ENCODE peak calls at places on chromosomes 3 and 15, in five cellular contexts. One of them, this sample, is unnamed.
A peak's percentile ranks its signal among the peaks of the same experiment; 100 is the strongest.

GRCh38 chr15:38512901-38513300 is 51.7 kb downstream of the RASGRP1 start:
- DNase-seq in colonic mucosa: no peak
- DNase-seq in heart left ventricle: no peak
- DNase-seq in mesendoderm: no peak
- DNase-seq in BE2C: peak; percentile 13
- DNase-seq in this sample: no peak

GRCh38 chr3:156509209-156510174 is 45.4 kb downstream of the SSR3 start:
- DNase-seq in mesendoderm: peak; percentile 59
- DNase-seq in BE2C: no peak
- DNase-seq in colonic mucosa: no peak
- DNase-seq in heart left ventricle: no peak
- DNase-seq in this sample: no peak

GRCh38 chr15:33516563-33516962 is 205.8 kb downstream of the RYR3 start:
- DNase-seq in colonic mucosa: no peak
- DNase-seq in mesendoderm: no peak
- DNase-seq in heart left ventricle: no peak
- DNase-seq in BE2C: no peak
- DNase-seq in this sample: no peak

GRCh38 chr3:168162172-168162571 is 66.4 kb upstream of the GOLIM4 start:
- DNase-seq in heart left ventricle: no peak
- DNase-seq in colonic mucosa: no peak
- DNase-seq in mesendoderm: no peak
- DNase-seq in BE2C: no peak
- DNase-seq in this sample: no peak

GRCh38 chr3:78414261-78414660 is 1353.5 kb downstream of the ROBO1 start:
- DNase-seq in heart left ventricle: no peak
- DNase-seq in colonic mucosa: no peak
- DNase-seq in BE2C: no peak
- DNase-seq in mesendoderm: no peak
- DNase-seq in this sample: no peak

GRCh38 chr3:111729087-111729846 is 129.8 kb upstream of the PHLDB2 start:
- DNase-seq in heart left ventricle: peak; percentile 82
- DNase-seq in colonic mucosa: peak; percentile 42
- DNase-seq in BE2C: no peak
- DNase-seq in mesendoderm: no peak
- DNase-seq in this sample: no peak

GRCh38 chr15:88987951-88988671 is 74.9 kb upstream of the MFGE8 start:
- DNase-seq in BE2C: no peak
- DNase-seq in heart left ventricle: no peak
- DNase-seq in colonic mucosa: no peak
- DNase-seq in mesendoderm: peak; percentile 88
- DNase-seq in this sample: no peak

GRCh38 chr3:133295199-133295901 is 104.5 kb upstream of the BFSP2 start:
- DNase-seq in heart left ventricle: no peak
- DNase-seq in BE2C: peak; percentile 64
- DNase-seq in mesendoderm: peak; percentile 65
- DNase-seq in colonic mucosa: no peak
- DNase-seq in this sample: no peak

GRCh38 chr3:30258426-30259392 is 347.7 kb upstream of the TGFBR2 start:
- DNase-seq in mesendoderm: no peak
- DNase-seq in heart left ventricle: no peak
- DNase-seq in BE2C: no peak
- DNase-seq in colonic mucosa: peak; percentile 56
- DNase-seq in this sample: no peak

GRCh38 chr3:149085828-149086231 is 503 bp downstream of the HLTF start:
- DNase-seq in BE2C: no peak
- DNase-seq in heart left ventricle: no peak
- DNase-seq in mesendoderm: peak; percentile 85
- DNase-seq in colonic mucosa: peak; percentile 42
- DNase-seq in this sample: no peak

GRCh38 chr3:59939826-59940426 is 890.1 kb upstream of the CFAP20DC start:
- DNase-seq in colonic mucosa: no peak
- DNase-seq in mesendoderm: no peak
- DNase-seq in BE2C: no peak
- DNase-seq in heart left ventricle: no peak
- DNase-seq in this sample: no peak

GRCh38 chr3:64188810-64189560 is 36.3 kb downstream of the PRICKLE2 start:
- DNase-seq in mesendoderm: peak; percentile 96
- DNase-seq in BE2C: no peak
- DNase-seq in heart left ventricle: peak; percentile 41
- DNase-seq in colonic mucosa: no peak
- DNase-seq in this sample: no peak

GRCh38 chr3:20396335-20396734 is 210.3 kb upstream of the SGO1 start:
- DNase-seq in mesendoderm: no peak
- DNase-seq in BE2C: no peak
- DNase-seq in colonic mucosa: no peak
- DNase-seq in heart left ventricle: no peak
- DNase-seq in this sample: no peak

GRCh38 chr3:180123928-180124327 is 87.2 kb upstream of the PEX5L start:
- DNase-seq in mesendoderm: no peak
- DNase-seq in BE2C: no peak
- DNase-seq in heart left ventricle: no peak
- DNase-seq in colonic mucosa: no peak
- DNase-seq in this sample: no peak

GRCh38 chr15:28105793-28106192 is 6.7 kb upstream of the OCA2 start:
- DNase-seq in mesendoderm: no peak
- DNase-seq in BE2C: no peak
- DNase-seq in colonic mucosa: no peak
- DNase-seq in heart left ventricle: no peak
- DNase-seq in this sample: no peak

GRCh38 chr15:28107111-28107893 is 8.2 kb upstream of the OCA2 start:
- DNase-seq in BE2C: no peak
- DNase-seq in heart left ventricle: no peak
- DNase-seq in mesendoderm: peak; percentile 44
- DNase-seq in colonic mucosa: no peak
- DNase-seq in this sample: no peak

GRCh38 chr15:28105224-28105791 is 6.2 kb upstream of the OCA2 start:
- DNase-seq in BE2C: no peak
- DNase-seq in heart left ventricle: no peak
- DNase-seq in colonic mucosa: no peak
- DNase-seq in mesendoderm: no peak
- DNase-seq in this sample: no peak

GRCh38 chr15:28107894-28108255 is 8.8 kb upstream of the OCA2 start:
- DNase-seq in BE2C: no peak
- DNase-seq in mesendoderm: no peak
- DNase-seq in colonic mucosa: no peak
- DNase-seq in heart left ventricle: no peak
- DNase-seq in this sample: no peak

DNA sequence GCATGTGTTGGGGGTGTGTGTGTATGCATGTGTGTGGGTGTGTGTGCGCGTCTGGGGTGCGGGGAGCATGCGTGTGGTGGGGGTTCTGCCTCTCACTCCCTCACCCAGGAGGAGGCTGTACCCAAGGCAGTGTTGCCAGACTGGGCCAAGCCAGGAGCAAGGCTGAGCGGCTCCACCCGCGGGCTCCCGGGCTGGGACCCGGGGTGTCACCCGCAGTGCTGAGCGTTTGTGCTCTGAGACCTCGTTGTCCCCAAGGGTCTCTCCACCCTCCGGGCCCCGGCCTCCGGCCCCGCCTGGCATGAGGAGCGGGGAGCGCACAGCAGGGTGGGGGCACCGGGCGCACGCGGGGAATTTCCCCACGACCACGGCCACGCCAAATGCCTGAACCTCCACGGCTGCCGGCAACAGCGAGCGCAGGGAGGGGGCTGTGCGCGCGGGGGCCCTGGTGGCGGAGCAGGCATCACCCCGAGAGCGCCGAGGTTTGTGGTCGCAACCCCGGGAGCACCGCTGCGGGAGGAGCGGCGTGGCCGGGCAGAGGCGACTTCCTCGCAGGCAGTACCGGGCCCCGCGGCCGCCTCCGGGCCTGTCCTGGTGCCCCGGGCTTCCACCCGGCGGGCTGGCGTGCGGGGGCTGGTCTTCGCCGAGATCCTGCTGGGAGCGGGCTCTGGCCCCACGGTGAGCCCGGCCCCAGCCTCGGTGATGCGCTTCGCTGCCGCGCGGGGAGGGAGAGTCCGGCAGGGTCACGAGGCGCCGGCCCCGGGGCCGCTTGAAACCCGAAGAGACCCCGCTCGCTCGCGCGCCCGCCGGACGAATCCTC is 7.4 kb upstream of the OCA2 start:
- DNase-seq in heart left ventricle: no peak
- DNase-seq in BE2C: no peak
- DNase-seq in mesendoderm: no peak
- DNase-seq in colonic mucosa: no peak
- DNase-seq in this sample: peak; percentile 83
- H3K4me3 ChIP-seq in heart left ventricle: peak overlapping the region; percentile 62
- H3K4me3 ChIP-seq in BE2C: no peak overlapping the region
- H3K4me3 ChIP-seq in mesendoderm: no peak overlapping the region
- H3K4me3 ChIP-seq in colonic mucosa: peak overlapping the region; percentile 37
- H3K4me3 ChIP-seq in this sample: peak overlapping the region; percentile 37

DNA sequence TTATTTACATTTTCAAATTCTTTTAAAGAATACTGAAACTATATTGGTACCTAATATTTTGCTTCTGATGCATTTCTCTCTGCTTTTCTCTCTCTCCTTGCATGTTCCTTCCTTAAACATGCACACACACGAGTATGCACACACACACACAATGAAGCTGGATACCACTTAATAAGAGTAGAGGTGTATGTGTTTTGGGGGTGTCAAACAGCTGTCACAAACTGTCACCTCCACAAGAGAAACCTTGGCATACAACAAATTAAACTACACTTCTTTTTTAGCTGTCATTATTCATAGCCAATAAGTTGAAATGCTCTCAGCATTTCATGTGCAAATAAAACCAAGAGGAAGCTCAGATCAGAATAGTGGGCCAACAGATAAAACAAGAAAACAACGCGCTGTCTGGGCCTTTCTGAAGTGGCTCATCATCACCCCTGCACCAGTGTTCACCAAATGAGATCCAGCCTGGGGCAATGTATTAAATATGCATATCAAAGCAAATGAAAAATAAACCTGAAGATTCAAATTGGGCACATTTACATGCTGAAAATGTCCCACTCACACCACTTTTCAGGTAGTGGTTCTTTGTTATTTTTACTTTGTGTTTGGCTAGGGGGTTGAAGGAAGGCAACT is 9.7 kb downstream of the MEIS2 start:
- DNase-seq in mesendoderm: no peak
- DNase-seq in heart left ventricle: no peak
- DNase-seq in colonic mucosa: no peak
- DNase-seq in BE2C: no peak
- DNase-seq in this sample: no peak
- H3K4me1 ChIP-seq in mesendoderm: peaks cover 4% of the 10 kb centered on the region
- H3K4me1 ChIP-seq in heart left ventricle: peaks cover 80% of the 10 kb centered on the region
- H3K4me1 ChIP-seq in colonic mucosa: no peaks in the 10 kb centered on the region
- H3K4me1 ChIP-seq in BE2C: peaks cover 28% of the 10 kb centered on the region
- H3K4me1 ChIP-seq in this sample: peaks cover 2% of the 10 kb centered on the region

GRCh38 chr3:27993061-27993460 is 248.4 kb upstream of the CMC1 start:
- DNase-seq in heart left ventricle: no peak
- DNase-seq in BE2C: no peak
- DNase-seq in mesendoderm: no peak
- DNase-seq in colonic mucosa: no peak
- DNase-seq in this sample: no peak

GRCh38 chr3:27986204-27986879 is 255.1 kb upstream of the CMC1 start:
- DNase-seq in colonic mucosa: no peak
- DNase-seq in mesendoderm: peak; percentile 75
- DNase-seq in BE2C: no peak
- DNase-seq in heart left ventricle: no peak
- DNase-seq in this sample: no peak

GRCh38 chr3:27990347-27990746 is 251.1 kb upstream of the CMC1 start:
- DNase-seq in colonic mucosa: no peak
- DNase-seq in mesendoderm: no peak
- DNase-seq in heart left ventricle: no peak
- DNase-seq in BE2C: no peak
- DNase-seq in this sample: no peak

GRCh38 chr3:27985369-27986035 is 255.9 kb upstream of the CMC1 start:
- DNase-seq in colonic mucosa: no peak
- DNase-seq in BE2C: no peak
- DNase-seq in heart left ventricle: no peak
- DNase-seq in mesendoderm: peak; percentile 34
- DNase-seq in this sample: no peak

DNA sequence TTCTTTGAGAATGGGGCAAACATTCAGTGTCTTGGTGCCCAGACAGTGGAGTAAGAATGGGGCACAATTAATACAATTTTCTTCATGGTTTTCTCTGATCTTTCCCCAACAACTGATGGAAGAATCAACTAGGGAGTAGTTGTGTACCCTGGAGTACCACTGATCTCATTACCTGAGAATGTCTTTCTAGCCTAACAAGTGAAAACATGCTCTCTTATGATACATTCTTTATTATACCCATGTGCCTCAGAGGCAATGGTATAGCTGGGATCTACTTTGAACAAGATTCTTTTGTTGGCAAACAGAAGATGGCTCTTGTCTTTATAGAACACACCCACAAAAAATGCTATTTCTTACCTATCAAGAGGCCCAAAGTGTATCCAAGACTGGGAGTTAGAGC is 250.6 kb upstream of the CMC1 start:
- DNase-seq in BE2C: no peak
- DNase-seq in heart left ventricle: no peak
- DNase-seq in mesendoderm: no peak
- DNase-seq in colonic mucosa: no peak
- DNase-seq in this sample: no peak
- H3K36me3 ChIP-seq in BE2C: no peaks in the 10 kb centered on the region
- H3K36me3 ChIP-seq in heart left ventricle: no peaks in the 10 kb centered on the region
- H3K36me3 ChIP-seq in mesendoderm: no peaks in the 10 kb centered on the region
- H3K36me3 ChIP-seq in colonic mucosa: no peaks in the 10 kb centered on the region
- H3K36me3 ChIP-seq in this sample: no peaks in the 10 kb centered on the region

GRCh38 chr3:197615430-197615829 is 59.7 kb upstream of the BDH1 start:
- DNase-seq in BE2C: no peak
- DNase-seq in heart left ventricle: no peak
- DNase-seq in colonic mucosa: no peak
- DNase-seq in mesendoderm: peak; percentile 20
- DNase-seq in this sample: no peak
- H3K4me3 ChIP-seq in BE2C: no peak overlapping the region
- H3K4me3 ChIP-seq in heart left ventricle: no peak overlapping the region
- H3K4me3 ChIP-seq in colonic mucosa: no peak overlapping the region
- H3K4me3 ChIP-seq in mesendoderm: no peak overlapping the region
- H3K4me3 ChIP-seq in this sample: no peak overlapping the region

DNA sequence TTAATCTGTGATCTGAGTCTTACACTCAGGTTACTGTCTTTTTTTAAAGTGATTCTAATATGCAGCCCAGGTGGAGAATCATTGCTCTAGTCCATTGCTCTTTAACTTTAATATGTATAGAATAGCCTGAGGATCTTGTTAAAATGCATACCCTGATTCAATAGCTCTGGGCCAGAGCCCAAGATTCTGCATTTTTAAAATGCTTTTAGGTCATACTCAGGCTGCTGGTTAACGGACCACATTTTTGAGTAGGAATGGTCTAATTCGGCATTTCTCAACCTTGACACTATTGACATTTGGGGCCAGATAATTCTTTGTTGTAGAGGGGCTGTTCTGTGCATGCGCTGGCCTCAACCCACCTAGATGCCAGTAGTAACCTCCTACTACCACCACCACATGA is 20.9 kb upstream of the FSTL1 start:
- DNase-seq in BE2C: no peak
- DNase-seq in mesendoderm: peak; percentile 67
- DNase-seq in heart left ventricle: no peak
- DNase-seq in colonic mucosa: no peak
- DNase-seq in this sample: no peak
- H3K4me1 ChIP-seq in BE2C: no peaks in the 10 kb centered on the region
- H3K4me1 ChIP-seq in mesendoderm: peaks cover 13% of the 10 kb centered on the region
- H3K4me1 ChIP-seq in heart left ventricle: peaks cover 26% of the 10 kb centered on the region
- H3K4me1 ChIP-seq in colonic mucosa: no peaks in the 10 kb centered on the region
- H3K4me1 ChIP-seq in this sample: no peaks in the 10 kb centered on the region

DNA sequence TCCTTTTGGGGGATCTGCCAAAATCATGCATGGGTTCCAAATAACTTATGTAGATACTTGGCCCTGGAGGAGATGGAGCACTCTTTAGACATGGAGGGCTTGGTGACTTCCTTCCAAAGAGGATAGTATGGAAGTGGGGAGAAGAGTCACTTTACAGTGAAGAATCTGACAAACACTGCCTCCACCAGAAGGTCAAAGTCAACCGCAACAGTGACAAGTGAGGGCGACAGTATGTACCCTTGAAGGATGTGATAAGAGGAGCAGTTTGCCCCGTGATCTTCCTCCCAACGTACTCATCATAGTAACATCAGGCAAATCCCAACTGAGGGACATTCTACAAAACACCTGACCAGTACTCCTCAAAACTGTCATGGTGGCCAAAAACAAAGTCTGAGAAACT is 62.0 kb downstream of the LMCD1 start:
- DNase-seq in colonic mucosa: no peak
- DNase-seq in heart left ventricle: no peak
- DNase-seq in mesendoderm: no peak
- DNase-seq in BE2C: no peak
- DNase-seq in this sample: no peak
- H3K36me3 ChIP-seq in colonic mucosa: no peaks in the 10 kb centered on the region
- H3K36me3 ChIP-seq in heart left ventricle: peaks cover 20% of the 10 kb centered on the region
- H3K36me3 ChIP-seq in mesendoderm: no peaks in the 10 kb centered on the region
- H3K36me3 ChIP-seq in BE2C: no peaks in the 10 kb centered on the region
- H3K36me3 ChIP-seq in this sample: no peaks in the 10 kb centered on the region

This sample was measured in left lung.